ENCODE peak calls at places on chromosome 6, in eight cellular contexts. One of them, this sample, is unnamed.

GRCh38 chr6:155887431-155887830 is 431.8 kb upstream of the NOX3 start:
- DNase-seq in GM04503: no peak
- DNase-seq in EL: no peak
- DNase-seq in stimulated activated CD4-positive, alpha-beta T cell treated with anti-CD3 and anti-CD28 coated beads, Interleukin-15, amount 100 ng/mL, for 1 hour: no peak
- DNase-seq in right lobe of liver: no peak
- DNase-seq in left lung: no peak
- DNase-seq in breast epithelium: no peak
- DNase-seq in stimulated activated naive CD8-positive, alpha-beta T cell treated with anti-CD3 and anti-CD28 coated beads, Interleukin-15, Interleukin-2, amounts not matched to agents 100 U/mL and 50 U/mL, for 24 hours: no peak
- DNase-seq in this sample: no peak

GRCh38 chr6:161458199-161458598 is 184.3 kb upstream of the AGPAT4 start:
- DNase-seq in GM04503: no peak
- DNase-seq in EL: no peak
- DNase-seq in stimulated activated CD4-positive, alpha-beta T cell treated with anti-CD3 and anti-CD28 coated beads, Interleukin-15, amount 100 ng/mL, for 1 hour: no peak
- DNase-seq in right lobe of liver: no peak
- DNase-seq in left lung: no peak
- DNase-seq in breast epithelium: no peak
- DNase-seq in stimulated activated naive CD8-positive, alpha-beta T cell treated with anti-CD3 and anti-CD28 coated beads, Interleukin-15, Interleukin-2, amounts not matched to agents 100 U/mL and 50 U/mL, for 24 hours: no peak
- DNase-seq in this sample: no peak

GRCh38 chr6:125375841-125376240 is 74.1 kb upstream of the HDDC2 start:
- DNase-seq in GM04503: no peak
- DNase-seq in EL: no peak
- DNase-seq in stimulated activated CD4-positive, alpha-beta T cell treated with anti-CD3 and anti-CD28 coated beads, Interleukin-15, amount 100 ng/mL, for 1 hour: no peak
- DNase-seq in right lobe of liver: no peak
- DNase-seq in left lung: no peak
- DNase-seq in breast epithelium: no peak
- DNase-seq in stimulated activated naive CD8-positive, alpha-beta T cell treated with anti-CD3 and anti-CD28 coated beads, Interleukin-15, Interleukin-2, amounts not matched to agents 100 U/mL and 50 U/mL, for 24 hours: no peak
- DNase-seq in this sample: no peak

GRCh38 chr6:108874470-108875160 is 26.4 kb downstream of the ARMC2 start:
- DNase-seq in GM04503: peak; percentile 51
- DNase-seq in EL: peak; percentile 25
- DNase-seq in stimulated activated CD4-positive, alpha-beta T cell treated with anti-CD3 and anti-CD28 coated beads, Interleukin-15, amount 100 ng/mL, for 1 hour: no peak
- DNase-seq in right lobe of liver: no peak
- DNase-seq in left lung: no peak
- DNase-seq in breast epithelium: no peak
- DNase-seq in stimulated activated naive CD8-positive, alpha-beta T cell treated with anti-CD3 and anti-CD28 coated beads, Interleukin-15, Interleukin-2, amounts not matched to agents 100 U/mL and 50 U/mL, for 24 hours: peak; percentile 60
- DNase-seq in this sample: peak; percentile 58

GRCh38 chr6:90466191-90466940 is 120.5 kb downstream of the MAP3K7 start:
- DNase-seq in GM04503: no peak
- DNase-seq in EL: peak; percentile 17
- DNase-seq in stimulated activated CD4-positive, alpha-beta T cell treated with anti-CD3 and anti-CD28 coated beads, Interleukin-15, amount 100 ng/mL, for 1 hour: no peak
- DNase-seq in right lobe of liver: no peak
- DNase-seq in left lung: no peak
- DNase-seq in breast epithelium: no peak
- DNase-seq in stimulated activated naive CD8-positive, alpha-beta T cell treated with anti-CD3 and anti-CD28 coated beads, Interleukin-15, Interleukin-2, amounts not matched to agents 100 U/mL and 50 U/mL, for 24 hours: no peak
- DNase-seq in this sample: no peak

GRCh38 chr6:108365488-108365887 is 70.6 kb downstream of the AFG1L start:
- DNase-seq in GM04503: no peak
- DNase-seq in EL: no peak
- DNase-seq in stimulated activated CD4-positive, alpha-beta T cell treated with anti-CD3 and anti-CD28 coated beads, Interleukin-15, amount 100 ng/mL, for 1 hour: no peak
- DNase-seq in right lobe of liver: no peak
- DNase-seq in left lung: no peak
- DNase-seq in breast epithelium: no peak
- DNase-seq in stimulated activated naive CD8-positive, alpha-beta T cell treated with anti-CD3 and anti-CD28 coated beads, Interleukin-15, Interleukin-2, amounts not matched to agents 100 U/mL and 50 U/mL, for 24 hours: no peak
- DNase-seq in this sample: no peak

GRCh38 chr6:119749341-119749740 is 399.8 kb upstream of the MAN1A1 start:
- DNase-seq in GM04503: peak; percentile 26
- DNase-seq in EL: peak; percentile 10
- DNase-seq in stimulated activated CD4-positive, alpha-beta T cell treated with anti-CD3 and anti-CD28 coated beads, Interleukin-15, amount 100 ng/mL, for 1 hour: no peak
- DNase-seq in right lobe of liver: no peak
- DNase-seq in left lung: no peak
- DNase-seq in breast epithelium: no peak
- DNase-seq in stimulated activated naive CD8-positive, alpha-beta T cell treated with anti-CD3 and anti-CD28 coated beads, Interleukin-15, Interleukin-2, amounts not matched to agents 100 U/mL and 50 U/mL, for 24 hours: no peak
- DNase-seq in this sample: no peak

GRCh38 chr6:13384506-13384905 is 56.2 kb upstream of the TBC1D7 start:
- DNase-seq in GM04503: no peak
- DNase-seq in EL: no peak
- DNase-seq in stimulated activated CD4-positive, alpha-beta T cell treated with anti-CD3 and anti-CD28 coated beads, Interleukin-15, amount 100 ng/mL, for 1 hour: no peak
- DNase-seq in right lobe of liver: no peak
- DNase-seq in left lung: no peak
- DNase-seq in breast epithelium: no peak
- DNase-seq in stimulated activated naive CD8-positive, alpha-beta T cell treated with anti-CD3 and anti-CD28 coated beads, Interleukin-15, Interleukin-2, amounts not matched to agents 100 U/mL and 50 U/mL, for 24 hours: no peak
- DNase-seq in this sample: no peak

GRCh38 chr6:132298344-132298949 is 102.8 kb downstream of the MOXD1 start:
- DNase-seq in GM04503: no peak
- DNase-seq in EL: peak; percentile 46
- DNase-seq in stimulated activated CD4-positive, alpha-beta T cell treated with anti-CD3 and anti-CD28 coated beads, Interleukin-15, amount 100 ng/mL, for 1 hour: no peak
- DNase-seq in right lobe of liver: no peak
- DNase-seq in left lung: no peak
- DNase-seq in breast epithelium: no peak
- DNase-seq in stimulated activated naive CD8-positive, alpha-beta T cell treated with anti-CD3 and anti-CD28 coated beads, Interleukin-15, Interleukin-2, amounts not matched to agents 100 U/mL and 50 U/mL, for 24 hours: peak; percentile 45
- DNase-seq in this sample: no peak

GRCh38 chr6:100112855-100113508 is 119.0 kb upstream of the MCHR2 start:
- DNase-seq in GM04503: no peak
- DNase-seq in EL: no peak
- DNase-seq in stimulated activated CD4-positive, alpha-beta T cell treated with anti-CD3 and anti-CD28 coated beads, Interleukin-15, amount 100 ng/mL, for 1 hour: no peak
- DNase-seq in right lobe of liver: no peak
- DNase-seq in left lung: no peak
- DNase-seq in breast epithelium: no peak
- DNase-seq in stimulated activated naive CD8-positive, alpha-beta T cell treated with anti-CD3 and anti-CD28 coated beads, Interleukin-15, Interleukin-2, amounts not matched to agents 100 U/mL and 50 U/mL, for 24 hours: no peak
- DNase-seq in this sample: no peak

GRCh38 chr6:3013901-3014674 is 14.4 kb downstream of the NQO2 start:
- DNase-seq in GM04503: no peak
- DNase-seq in EL: no peak
- DNase-seq in stimulated activated CD4-positive, alpha-beta T cell treated with anti-CD3 and anti-CD28 coated beads, Interleukin-15, amount 100 ng/mL, for 1 hour: no peak
- DNase-seq in right lobe of liver: no peak
- DNase-seq in left lung: no peak
- DNase-seq in breast epithelium: no peak
- DNase-seq in stimulated activated naive CD8-positive, alpha-beta T cell treated with anti-CD3 and anti-CD28 coated beads, Interleukin-15, Interleukin-2, amounts not matched to agents 100 U/mL and 50 U/mL, for 24 hours: no peak
- DNase-seq in this sample: no peak

GRCh38 chr6:44407951-44408670 is 20.6 kb downstream of the CDC5L start:
- DNase-seq in GM04503: no peak
- DNase-seq in EL: no peak
- DNase-seq in stimulated activated CD4-positive, alpha-beta T cell treated with anti-CD3 and anti-CD28 coated beads, Interleukin-15, amount 100 ng/mL, for 1 hour: no peak
- DNase-seq in right lobe of liver: no peak
- DNase-seq in left lung: no peak
- DNase-seq in breast epithelium: no peak
- DNase-seq in stimulated activated naive CD8-positive, alpha-beta T cell treated with anti-CD3 and anti-CD28 coated beads, Interleukin-15, Interleukin-2, amounts not matched to agents 100 U/mL and 50 U/mL, for 24 hours: no peak
- DNase-seq in this sample: no peak

GRCh38 chr6:3722211-3722621 is 29.3 kb downstream of the PXDC1 start:
- DNase-seq in GM04503: no peak
- DNase-seq in EL: no peak
- DNase-seq in stimulated activated CD4-positive, alpha-beta T cell treated with anti-CD3 and anti-CD28 coated beads, Interleukin-15, amount 100 ng/mL, for 1 hour: no peak
- DNase-seq in right lobe of liver: no peak
- DNase-seq in left lung: no peak
- DNase-seq in breast epithelium: no peak
- DNase-seq in stimulated activated naive CD8-positive, alpha-beta T cell treated with anti-CD3 and anti-CD28 coated beads, Interleukin-15, Interleukin-2, amounts not matched to agents 100 U/mL and 50 U/mL, for 24 hours: no peak
- DNase-seq in this sample: no peak

GRCh38 chr6:40413231-40413755 is 173.9 kb downstream of the LRFN2 start:
- DNase-seq in GM04503: no peak
- DNase-seq in EL: no peak
- DNase-seq in stimulated activated CD4-positive, alpha-beta T cell treated with anti-CD3 and anti-CD28 coated beads, Interleukin-15, amount 100 ng/mL, for 1 hour: no peak
- DNase-seq in right lobe of liver: no peak
- DNase-seq in left lung: no peak
- DNase-seq in breast epithelium: no peak
- DNase-seq in stimulated activated naive CD8-positive, alpha-beta T cell treated with anti-CD3 and anti-CD28 coated beads, Interleukin-15, Interleukin-2, amounts not matched to agents 100 U/mL and 50 U/mL, for 24 hours: no peak
- DNase-seq in this sample: no peak

GRCh38 chr6:70673601-70674000 is 5.9 kb downstream of the SMAP1 start:
- DNase-seq in GM04503: no peak
- DNase-seq in EL: peak; percentile 53
- DNase-seq in stimulated activated CD4-positive, alpha-beta T cell treated with anti-CD3 and anti-CD28 coated beads, Interleukin-15, amount 100 ng/mL, for 1 hour: no peak
- DNase-seq in right lobe of liver: no peak
- DNase-seq in left lung: no peak
- DNase-seq in breast epithelium: no peak
- DNase-seq in stimulated activated naive CD8-positive, alpha-beta T cell treated with anti-CD3 and anti-CD28 coated beads, Interleukin-15, Interleukin-2, amounts not matched to agents 100 U/mL and 50 U/mL, for 24 hours: no peak
- DNase-seq in this sample: no peak

GRCh38 chr6:33280539-33280938 is 3.6 kb downstream of the B3GALT4 start:
- DNase-seq in GM04503: no peak
- DNase-seq in EL: no peak
- DNase-seq in stimulated activated CD4-positive, alpha-beta T cell treated with anti-CD3 and anti-CD28 coated beads, Interleukin-15, amount 100 ng/mL, for 1 hour: no peak
- DNase-seq in right lobe of liver: no peak
- DNase-seq in left lung: no peak
- DNase-seq in breast epithelium: no peak
- DNase-seq in stimulated activated naive CD8-positive, alpha-beta T cell treated with anti-CD3 and anti-CD28 coated beads, Interleukin-15, Interleukin-2, amounts not matched to agents 100 U/mL and 50 U/mL, for 24 hours: no peak
- DNase-seq in this sample: no peak

GRCh38 chr6:3625161-3625979 is 126.1 kb downstream of the PXDC1 start:
- DNase-seq in GM04503: no peak
- DNase-seq in EL: no peak
- DNase-seq in stimulated activated CD4-positive, alpha-beta T cell treated with anti-CD3 and anti-CD28 coated beads, Interleukin-15, amount 100 ng/mL, for 1 hour: no peak
- DNase-seq in right lobe of liver: no peak
- DNase-seq in left lung: no peak
- DNase-seq in breast epithelium: peak; percentile 15
- DNase-seq in stimulated activated naive CD8-positive, alpha-beta T cell treated with anti-CD3 and anti-CD28 coated beads, Interleukin-15, Interleukin-2, amounts not matched to agents 100 U/mL and 50 U/mL, for 24 hours: no peak
- DNase-seq in this sample: no peak

GRCh38 chr6:41741625-41742490 is 5.3 kb downstream of the PGC start:
- DNase-seq in GM04503: no peak
- DNase-seq in EL: no peak
- DNase-seq in stimulated activated CD4-positive, alpha-beta T cell treated with anti-CD3 and anti-CD28 coated beads, Interleukin-15, amount 100 ng/mL, for 1 hour: no peak
- DNase-seq in right lobe of liver: no peak
- DNase-seq in left lung: no peak
- DNase-seq in breast epithelium: no peak
- DNase-seq in stimulated activated naive CD8-positive, alpha-beta T cell treated with anti-CD3 and anti-CD28 coated beads, Interleukin-15, Interleukin-2, amounts not matched to agents 100 U/mL and 50 U/mL, for 24 hours: no peak
- DNase-seq in this sample: no peak

GRCh38 chr6:107698146-107698545 is 126.0 kb downstream of the SCML4 start:
- DNase-seq in GM04503: no peak
- DNase-seq in EL: peak; percentile 95
- DNase-seq in stimulated activated CD4-positive, alpha-beta T cell treated with anti-CD3 and anti-CD28 coated beads, Interleukin-15, amount 100 ng/mL, for 1 hour: no peak
- DNase-seq in right lobe of liver: no peak
- DNase-seq in left lung: no peak
- DNase-seq in breast epithelium: no peak
- DNase-seq in stimulated activated naive CD8-positive, alpha-beta T cell treated with anti-CD3 and anti-CD28 coated beads, Interleukin-15, Interleukin-2, amounts not matched to agents 100 U/mL and 50 U/mL, for 24 hours: no peak
- DNase-seq in this sample: no peak

GRCh38 chr6:43076928-43077809 is 1.1 kb downstream of the PTK7 start:
- DNase-seq in GM04503: no peak
- DNase-seq in EL: peak; percentile 63
- DNase-seq in stimulated activated CD4-positive, alpha-beta T cell treated with anti-CD3 and anti-CD28 coated beads, Interleukin-15, amount 100 ng/mL, for 1 hour: no peak
- DNase-seq in right lobe of liver: no peak
- DNase-seq in left lung: peak; percentile 75
- DNase-seq in breast epithelium: peak; percentile 40
- DNase-seq in stimulated activated naive CD8-positive, alpha-beta T cell treated with anti-CD3 and anti-CD28 coated beads, Interleukin-15, Interleukin-2, amounts not matched to agents 100 U/mL and 50 U/mL, for 24 hours: peak; percentile 11
- DNase-seq in this sample: no peak

GRCh38 chr6:144344651-144345050 is 59.5 kb downstream of the UTRN start:
- DNase-seq in GM04503: no peak
- DNase-seq in EL: no peak
- DNase-seq in stimulated activated CD4-positive, alpha-beta T cell treated with anti-CD3 and anti-CD28 coated beads, Interleukin-15, amount 100 ng/mL, for 1 hour: no peak
- DNase-seq in right lobe of liver: no peak
- DNase-seq in left lung: no peak
- DNase-seq in breast epithelium: no peak
- DNase-seq in stimulated activated naive CD8-positive, alpha-beta T cell treated with anti-CD3 and anti-CD28 coated beads, Interleukin-15, Interleukin-2, amounts not matched to agents 100 U/mL and 50 U/mL, for 24 hours: no peak
- DNase-seq in this sample: peak; percentile 48

GRCh38 chr6:150800596-150801310 is 64.7 kb upstream of the MTHFD1L start:
- DNase-seq in GM04503: no peak
- DNase-seq in EL: no peak
- DNase-seq in stimulated activated CD4-positive, alpha-beta T cell treated with anti-CD3 and anti-CD28 coated beads, Interleukin-15, amount 100 ng/mL, for 1 hour: no peak
- DNase-seq in right lobe of liver: no peak
- DNase-seq in left lung: no peak
- DNase-seq in breast epithelium: no peak
- DNase-seq in stimulated activated naive CD8-positive, alpha-beta T cell treated with anti-CD3 and anti-CD28 coated beads, Interleukin-15, Interleukin-2, amounts not matched to agents 100 U/mL and 50 U/mL, for 24 hours: no peak
- DNase-seq in this sample: no peak

GRCh38 chr6:150695652-150696051 is 96.0 kb downstream of the PLEKHG1 start:
- DNase-seq in GM04503: no peak
- DNase-seq in EL: no peak
- DNase-seq in stimulated activated CD4-positive, alpha-beta T cell treated with anti-CD3 and anti-CD28 coated beads, Interleukin-15, amount 100 ng/mL, for 1 hour: no peak
- DNase-seq in right lobe of liver: no peak
- DNase-seq in left lung: no peak
- DNase-seq in breast epithelium: no peak
- DNase-seq in stimulated activated naive CD8-positive, alpha-beta T cell treated with anti-CD3 and anti-CD28 coated beads, Interleukin-15, Interleukin-2, amounts not matched to agents 100 U/mL and 50 U/mL, for 24 hours: no peak
- DNase-seq in this sample: no peak

GRCh38 chr6:53728570-53729194 is 63.1 kb upstream of the KLHL31 start:
- DNase-seq in GM04503: no peak
- DNase-seq in EL: peak; percentile 62
- DNase-seq in stimulated activated CD4-positive, alpha-beta T cell treated with anti-CD3 and anti-CD28 coated beads, Interleukin-15, amount 100 ng/mL, for 1 hour: no peak
- DNase-seq in right lobe of liver: no peak
- DNase-seq in left lung: no peak
- DNase-seq in breast epithelium: no peak
- DNase-seq in stimulated activated naive CD8-positive, alpha-beta T cell treated with anti-CD3 and anti-CD28 coated beads, Interleukin-15, Interleukin-2, amounts not matched to agents 100 U/mL and 50 U/mL, for 24 hours: peak; percentile 56
- DNase-seq in this sample: peak; percentile 28

GRCh38 chr6:158468666-158469065 is 91.2 kb upstream of the TMEM181 start:
- DNase-seq in GM04503: no peak
- DNase-seq in EL: peak; percentile 13
- DNase-seq in stimulated activated CD4-positive, alpha-beta T cell treated with anti-CD3 and anti-CD28 coated beads, Interleukin-15, amount 100 ng/mL, for 1 hour: no peak
- DNase-seq in right lobe of liver: no peak
- DNase-seq in left lung: no peak
- DNase-seq in breast epithelium: no peak
- DNase-seq in stimulated activated naive CD8-positive, alpha-beta T cell treated with anti-CD3 and anti-CD28 coated beads, Interleukin-15, Interleukin-2, amounts not matched to agents 100 U/mL and 50 U/mL, for 24 hours: no peak
- DNase-seq in this sample: no peak

GRCh38 chr6:26475823-26476729 is 18.3 kb downstream of the BTN2A1 start:
- DNase-seq in GM04503: no peak
- DNase-seq in EL: peak; percentile 24
- DNase-seq in stimulated activated CD4-positive, alpha-beta T cell treated with anti-CD3 and anti-CD28 coated beads, Interleukin-15, amount 100 ng/mL, for 1 hour: no peak
- DNase-seq in right lobe of liver: no peak
- DNase-seq in left lung: no peak
- DNase-seq in breast epithelium: no peak
- DNase-seq in stimulated activated naive CD8-positive, alpha-beta T cell treated with anti-CD3 and anti-CD28 coated beads, Interleukin-15, Interleukin-2, amounts not matched to agents 100 U/mL and 50 U/mL, for 24 hours: no peak
- DNase-seq in this sample: no peak

GRCh38 chr6:166720859-166721258 is 93.8 kb upstream of the RPS6KA2 start:
- DNase-seq in GM04503: no peak
- DNase-seq in EL: no peak
- DNase-seq in stimulated activated CD4-positive, alpha-beta T cell treated with anti-CD3 and anti-CD28 coated beads, Interleukin-15, amount 100 ng/mL, for 1 hour: no peak
- DNase-seq in right lobe of liver: no peak
- DNase-seq in left lung: no peak
- DNase-seq in breast epithelium: no peak
- DNase-seq in stimulated activated naive CD8-positive, alpha-beta T cell treated with anti-CD3 and anti-CD28 coated beads, Interleukin-15, Interleukin-2, amounts not matched to agents 100 U/mL and 50 U/mL, for 24 hours: no peak
- DNase-seq in this sample: no peak

GRCh38 chr6:144335315-144335861 is 50.3 kb downstream of the UTRN start:
- DNase-seq in GM04503: no peak
- DNase-seq in EL: no peak
- DNase-seq in stimulated activated CD4-positive, alpha-beta T cell treated with anti-CD3 and anti-CD28 coated beads, Interleukin-15, amount 100 ng/mL, for 1 hour: no peak
- DNase-seq in right lobe of liver: no peak
- DNase-seq in left lung: no peak
- DNase-seq in breast epithelium: no peak
- DNase-seq in stimulated activated naive CD8-positive, alpha-beta T cell treated with anti-CD3 and anti-CD28 coated beads, Interleukin-15, Interleukin-2, amounts not matched to agents 100 U/mL and 50 U/mL, for 24 hours: no peak
- DNase-seq in this sample: no peak

GRCh38 chr6:163529605-163530004 is 115.1 kb downstream of the QKI start:
- DNase-seq in GM04503: peak; percentile 76
- DNase-seq in EL: peak; percentile 96
- DNase-seq in stimulated activated CD4-positive, alpha-beta T cell treated with anti-CD3 and anti-CD28 coated beads, Interleukin-15, amount 100 ng/mL, for 1 hour: no peak
- DNase-seq in right lobe of liver: no peak
- DNase-seq in left lung: no peak
- DNase-seq in breast epithelium: no peak
- DNase-seq in stimulated activated naive CD8-positive, alpha-beta T cell treated with anti-CD3 and anti-CD28 coated beads, Interleukin-15, Interleukin-2, amounts not matched to agents 100 U/mL and 50 U/mL, for 24 hours: no peak
- DNase-seq in this sample: no peak

GRCh38 chr6:148887181-148887580 is 140.4 kb downstream of the UST start:
- DNase-seq in GM04503: no peak
- DNase-seq in EL: no peak
- DNase-seq in stimulated activated CD4-positive, alpha-beta T cell treated with anti-CD3 and anti-CD28 coated beads, Interleukin-15, amount 100 ng/mL, for 1 hour: no peak
- DNase-seq in right lobe of liver: no peak
- DNase-seq in left lung: no peak
- DNase-seq in breast epithelium: peak; percentile 46
- DNase-seq in stimulated activated naive CD8-positive, alpha-beta T cell treated with anti-CD3 and anti-CD28 coated beads, Interleukin-15, Interleukin-2, amounts not matched to agents 100 U/mL and 50 U/mL, for 24 hours: no peak
- DNase-seq in this sample: no peak

GRCh38 chr6:340991-341827 is 48.9 kb downstream of the DUSP22 start:
- DNase-seq in GM04503: no peak
- DNase-seq in EL: no peak
- DNase-seq in stimulated activated CD4-positive, alpha-beta T cell treated with anti-CD3 and anti-CD28 coated beads, Interleukin-15, amount 100 ng/mL, for 1 hour: no peak
- DNase-seq in right lobe of liver: no peak
- DNase-seq in left lung: peak; percentile 88
- DNase-seq in breast epithelium: no peak
- DNase-seq in stimulated activated naive CD8-positive, alpha-beta T cell treated with anti-CD3 and anti-CD28 coated beads, Interleukin-15, Interleukin-2, amounts not matched to agents 100 U/mL and 50 U/mL, for 24 hours: no peak
- DNase-seq in this sample: no peak

GRCh38 chr6:131946992-131947955 is 3.9 kb downstream of the CCN2 start:
- DNase-seq in GM04503: peak; percentile 57
- DNase-seq in EL: peak; percentile 72
- DNase-seq in stimulated activated CD4-positive, alpha-beta T cell treated with anti-CD3 and anti-CD28 coated beads, Interleukin-15, amount 100 ng/mL, for 1 hour: no peak
- DNase-seq in right lobe of liver: no peak
- DNase-seq in left lung: no peak
- DNase-seq in breast epithelium: no peak
- DNase-seq in stimulated activated naive CD8-positive, alpha-beta T cell treated with anti-CD3 and anti-CD28 coated beads, Interleukin-15, Interleukin-2, amounts not matched to agents 100 U/mL and 50 U/mL, for 24 hours: no peak
- DNase-seq in this sample: no peak

GRCh38 chr6:84082693-84083265 is 49.2 kb downstream of the MRAP2 start:
- DNase-seq in GM04503: no peak
- DNase-seq in EL: no peak
- DNase-seq in stimulated activated CD4-positive, alpha-beta T cell treated with anti-CD3 and anti-CD28 coated beads, Interleukin-15, amount 100 ng/mL, for 1 hour: no peak
- DNase-seq in right lobe of liver: no peak
- DNase-seq in left lung: no peak
- DNase-seq in breast epithelium: no peak
- DNase-seq in stimulated activated naive CD8-positive, alpha-beta T cell treated with anti-CD3 and anti-CD28 coated beads, Interleukin-15, Interleukin-2, amounts not matched to agents 100 U/mL and 50 U/mL, for 24 hours: no peak
- DNase-seq in this sample: no peak

GRCh38 chr6:80438728-80439127 is 332.3 kb downstream of the BCKDHB start:
- DNase-seq in GM04503: peak; percentile 80
- DNase-seq in EL: peak; percentile 95
- DNase-seq in stimulated activated CD4-positive, alpha-beta T cell treated with anti-CD3 and anti-CD28 coated beads, Interleukin-15, amount 100 ng/mL, for 1 hour: no peak
- DNase-seq in right lobe of liver: no peak
- DNase-seq in left lung: no peak
- DNase-seq in breast epithelium: no peak
- DNase-seq in stimulated activated naive CD8-positive, alpha-beta T cell treated with anti-CD3 and anti-CD28 coated beads, Interleukin-15, Interleukin-2, amounts not matched to agents 100 U/mL and 50 U/mL, for 24 hours: no peak
- DNase-seq in this sample: no peak